ENCODE peak calls at places on chromosomes 3 and 15, in five cellular contexts. F, M, A, R and U are unnamed samples.

GRCh38 chr3:150077581-150078247 is 107.0 kb upstream of the PFN2 start:
- DNase-seq in M (no peak), R (no peak), A (peak), F (no peak), U (no peak)

GRCh38 chr3:171813897-171814460 is 3.7 kb upstream of the PLD1 start:
- DNase-seq in A (no peak), M (no peak), R (peak), F (no peak), U (no peak)

GRCh38 chr3:37997791-37998370 is 7.3 kb downstream of the VILL start:
- DNase-seq in F (no peak), R (no peak), M (no peak), A (no peak), U (no peak)

GRCh38 chr3:194879126-194879887 is 193.6 kb downstream of the FAM43A start:
- DNase-seq in M (no peak), R (no peak), A (no peak), F (no peak), U (no peak)

GRCh38 chr3:192246847-192247520 is 480.4 kb downstream of the FGF12 start:
- DNase-seq in A (no peak), M (no peak), R (no peak), F (no peak), U (no peak)

GRCh38 chr3:16073218-16073617 is 101.3 kb upstream of the GALNT15 start:
- DNase-seq in M (no peak), F (no peak), R (no peak), A (no peak), U (no peak)

GRCh38 chr3:10238330-10238995 is 9.8 kb upstream of the TATDN2 start:
- DNase-seq in F (no peak), R (no peak), M (no peak), A (no peak), U (no peak)

GRCh38 chr3:122918576-122919290 is 108.8 kb downstream of the SEMA5B start:
- DNase-seq in R (no peak), A (peak), F (no peak), M (no peak), U (no peak)

GRCh38 chr3:16048435-16049318 is 125.8 kb upstream of the GALNT15 start:
- DNase-seq in M (peak), F (peak), A (peak), R (peak), U (peak)

GRCh38 chr3:50674349-50675178 is at the start of gene DOCK3:
- DNase-seq in A (peak), F (no peak), M (no peak), R (no peak), U (peak)

GRCh38 chr15:62502451-62502850 is 337.4 kb upstream of the C2CD4B start:
- DNase-seq in F (no peak), A (no peak), M (no peak), R (no peak), U (no peak)

GRCh38 chr3:129207347-129207947 is 23.8 kb upstream of the CNBP start:
- DNase-seq in R (no peak), A (no peak), F (no peak), M (no peak), U (no peak)

GRCh38 chr3:52495777-52496602 is 852 bp downstream of the STAB1 start:
- DNase-seq in R (no peak), F (no peak), A (peak), M (no peak), U (no peak)

GRCh38 chr3:30720586-30721313 is 114.3 kb downstream of the TGFBR2 start:
- DNase-seq in M (peak), F (peak), R (no peak), A (peak), U (peak)

GRCh38 chr3:9397911-9398714 is 698 bp downstream of the SETD5 start:
- DNase-seq in A (peak), F (no peak), M (no peak), R (no peak), U (no peak)

GRCh38 chr3:112351823-112352222 is 18.9 kb downstream of the CD200 start:
- DNase-seq in M (no peak), A (no peak), F (no peak), R (no peak), U (no peak)

GRCh38 chr15:100663066-100663465 is 60.7 kb downstream of the ASB7 start:
- DNase-seq in F (no peak), A (no peak), R (no peak), M (peak), U (peak)

GRCh38 chr3:146881366-146881765 is 276.2 kb upstream of the PLSCR5 start:
- DNase-seq in F (no peak), M (no peak), R (no peak), A (no peak), U (no peak)

GRCh38 chr3:189368384-189368783 is 196.6 kb downstream of the TPRG1 start:
- DNase-seq in M (no peak), A (no peak), F (no peak), R (no peak), U (no peak)

GRCh38 chr3:139357899-139358298 is 14.1 kb downstream of the MRPS22 start:
- DNase-seq in R (no peak), F (no peak), A (no peak), M (no peak), U (no peak)

GRCh38 chr15:49620174-49620573 is 444 bp downstream of the FAM227B start:
- DNase-seq in R (peak), A (peak), F (no peak), M (no peak), U (no peak)
- H3K27ac ChIP-seq in R (peak), A (peak), F (peak), M (peak), U (peak)

DNA sequence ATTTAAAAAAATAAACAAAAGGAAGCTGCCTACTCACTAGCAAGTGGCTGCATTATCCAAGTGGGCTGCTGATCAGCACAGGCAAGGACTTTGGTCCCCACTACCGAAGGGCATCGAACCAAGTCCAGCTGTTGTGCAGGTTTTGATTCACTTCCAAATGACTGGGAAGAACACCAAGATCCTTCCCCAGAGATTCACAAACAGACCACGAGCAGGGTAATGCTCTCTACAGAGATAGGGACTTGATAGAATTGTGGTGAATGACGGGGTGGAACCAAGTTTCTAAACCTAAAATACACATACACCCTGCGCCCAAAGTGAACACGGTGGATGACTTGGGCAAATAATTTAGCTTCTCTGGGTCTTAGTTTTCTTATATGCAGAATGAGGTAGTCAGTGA is 203.7 kb upstream of the ICE2 start:
- DNase-seq in F (no peak), M (no peak), A (no peak), R (no peak), U (no peak)
- TF ChIP-seq CTCF in F (no peak), M (no peak), A (no peak), R (no peak), U (no peak)

DNA sequence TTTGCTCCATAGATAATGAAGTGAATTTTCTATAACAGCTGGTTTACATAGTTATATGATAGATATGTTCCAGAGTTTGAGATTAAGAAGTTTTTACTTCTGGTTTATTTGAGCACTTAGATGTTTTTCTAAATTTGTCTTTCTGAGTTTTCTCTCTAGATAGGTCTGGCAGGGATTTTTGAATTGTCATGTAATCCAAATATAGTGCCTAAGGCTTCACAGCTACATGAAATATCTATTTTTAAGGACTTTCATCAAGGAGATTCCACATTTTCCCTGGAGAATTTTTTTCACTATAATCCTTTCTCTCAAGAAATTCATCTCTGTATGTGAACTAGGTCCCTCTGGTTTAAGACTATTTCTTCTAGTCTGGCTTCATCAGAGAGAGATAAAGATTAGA is 12.0 kb downstream of the PPM1L start:
- DNase-seq in A (no peak), F (no peak), M (no peak), R (no peak), U (no peak)
- H3K27ac ChIP-seq in A (no peak), F (no peak), M (no peak), R (no peak), U (no peak)

DNA sequence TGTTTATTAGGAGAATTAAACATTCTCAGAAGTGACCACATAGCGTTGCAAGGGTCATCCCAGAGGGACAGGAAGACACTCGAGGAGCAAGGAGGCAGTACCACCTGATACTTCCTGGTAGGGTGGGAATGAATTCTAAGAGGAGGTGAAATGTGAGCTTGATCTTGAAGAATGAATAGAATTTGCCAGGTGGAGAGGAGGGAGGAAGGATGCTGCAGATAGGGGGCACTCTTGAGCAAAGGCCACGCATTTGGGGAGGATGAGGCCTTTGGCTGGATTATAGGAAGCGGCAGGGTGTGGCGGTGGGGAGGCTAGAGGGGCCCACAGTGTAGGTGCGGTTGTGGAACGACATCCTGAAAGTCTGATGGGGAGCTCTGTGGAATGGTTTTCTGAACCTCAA is 33.5 kb downstream of the CHCHD6 start:
- DNase-seq in R (no peak), F (no peak), M (no peak), A (no peak), U (no peak)
- TF ChIP-seq CTCF in R (no peak), F (no peak), M (peak), A (no peak), U (no peak)

DNA sequence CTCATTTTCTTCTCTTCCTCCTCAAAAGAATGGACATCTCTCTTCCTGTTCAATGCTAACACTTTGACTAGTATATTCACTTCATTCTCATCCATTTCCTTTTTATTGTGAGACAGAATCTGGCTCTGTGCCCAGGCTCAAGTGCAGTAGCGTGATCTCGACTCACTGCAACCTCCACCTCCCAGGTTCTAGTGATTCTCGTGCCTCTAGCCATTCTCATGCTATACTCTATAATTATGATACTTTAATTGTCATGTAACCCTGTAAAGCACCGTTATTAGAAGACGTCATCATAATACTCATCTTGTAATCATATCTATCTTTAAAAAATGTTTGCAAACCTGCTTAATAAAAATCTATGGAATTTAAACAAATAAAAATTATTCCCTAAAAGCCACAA is 107.0 kb downstream of the SHOX2 start:
- DNase-seq in F (no peak), M (no peak), A (no peak), R (no peak), U (no peak)
- H3K27ac ChIP-seq in F (no peak), M (no peak), A (no peak), R (no peak), U (no peak)

DNA sequence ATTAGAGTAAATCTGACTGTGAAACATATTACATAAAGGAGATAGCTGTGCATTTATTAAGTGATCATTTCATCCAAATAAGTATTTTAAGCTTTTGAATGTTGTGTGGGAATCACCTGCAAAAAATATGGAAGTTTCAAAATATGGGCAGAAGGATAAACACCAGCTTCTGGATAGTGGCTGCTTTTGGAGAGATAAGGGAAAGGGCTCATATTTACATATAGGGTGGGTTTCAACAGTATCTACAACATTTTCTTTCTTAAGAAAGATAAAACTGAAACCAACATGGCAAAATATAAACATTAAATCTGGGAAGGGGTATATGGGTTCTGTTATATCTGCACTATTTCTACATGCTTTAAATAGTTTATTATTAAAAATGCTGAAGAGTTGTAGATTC is 12.3 kb downstream of the ARPP19 start:
- DNase-seq in F (no peak), A (no peak), M (no peak), R (no peak), U (no peak)
- TF ChIP-seq CTCF in F (no peak), A (no peak), M (no peak), R (no peak), U (no peak)

GRCh38 chr15:57134877-57135276 is 216.4 kb downstream of the TCF12 start:
- DNase-seq in R (no peak), F (no peak), A (no peak), M (no peak), U (no peak)

GRCh38 chr15:57130956-57131355 is 212.5 kb downstream of the TCF12 start:
- DNase-seq in M (no peak), R (no peak), F (no peak), A (no peak), U (no peak)

GRCh38 chr15:57138260-57138895 is 219.9 kb downstream of the TCF12 start:
- DNase-seq in F (no peak), M (peak), R (no peak), A (peak), U (peak)

GRCh38 chr15:57133127-57133968 is 214.9 kb downstream of the TCF12 start:
- DNase-seq in A (peak), F (no peak), M (no peak), R (no peak), U (no peak)

GRCh38 chr15:57135800-57136199 is 217.4 kb downstream of the TCF12 start:
- DNase-seq in R (no peak), A (no peak), M (no peak), F (no peak), U (no peak)
- H3K27ac ChIP-seq in R (no peak), A (no peak), M (no peak), F (no peak), U (no peak)

GRCh38 chr3:13495921-13496723 is 16.0 kb downstream of the HDAC11 start:
- DNase-seq in F (peak), M (peak), R (no peak), A (peak), U (peak)

GRCh38 chr3:13495351-13495813 is 15.3 kb downstream of the HDAC11 start:
- DNase-seq in F (no peak), M (no peak), A (no peak), R (no peak), U (no peak)

GRCh38 chr3:13492976-13493866 is 13.1 kb downstream of the HDAC11 start:
- DNase-seq in M (no peak), A (no peak), R (no peak), F (no peak), U (no peak)

GRCh38 chr3:13493867-13494441 is 13.8 kb downstream of the HDAC11 start:
- DNase-seq in M (no peak), A (no peak), F (no peak), R (no peak), U (no peak)

GRCh38 chr3:13494463-13495350 is 14.6 kb downstream of the HDAC11 start:
- DNase-seq in M (no peak), F (no peak), R (no peak), A (peak), U (no peak)
- TF ChIP-seq CTCF in M (peak), F (peak), R (peak), A (peak), U (peak)